ENCODE peak calls at places on chromosomes 7 and 10, in seven cellular contexts. C is PC-3; H is kidney; W is A673; A is lower lobe of right lung; E is CD4-positive, alpha-beta memory T cell; D is cardiac muscle cell. X is an unnamed sample. For H3K4me1, the result is how much of the 10 kb centered on the place peaks cover.

GRCh38 chr7:118158766-118159165 is 25.2 kb upstream of the LSM8 start:
- DNase-seq in C (peak), H (no peak), W (no peak), A (no peak), E (no peak), D (no peak), X (no peak)

GRCh38 chr10:12727832-12728215 is 273.7 kb downstream of the CCDC3 start:
- DNase-seq in C (no peak), H (no peak), W (no peak), A (no peak), E (no peak), D (no peak), X (no peak)

GRCh38 chr10:118800920-118801319 is 46.1 kb upstream of the CACUL1 start:
- DNase-seq in C (peak), H (no peak), W (peak), A (no peak), E (no peak), D (peak), X (no peak)

GRCh38 chr10:97882142-97883091 is 32.8 kb downstream of the GOLGA7B start:
- DNase-seq in C (peak), H (peak), W (no peak), A (no peak), E (no peak), D (no peak), X (peak)

GRCh38 chr10:52312999-52313349 is 1.1 kb upstream of the DKK1 start:
- DNase-seq in C (no peak), H (no peak), W (no peak), A (no peak), E (no peak), D (no peak), X (no peak)

GRCh38 chr7:69526570-69526969 is 71.7 kb upstream of the AUTS2 start:
- DNase-seq in C (no peak), H (no peak), W (peak), A (no peak), E (no peak), D (no peak), X (no peak)

GRCh38 chr7:89623018-89623672 is 531.1 kb upstream of the STEAP1 start:
- DNase-seq in C (peak), H (no peak), W (peak), A (no peak), E (peak), D (peak), X (no peak)

GRCh38 chr7:137820677-137821420 is 25.9 kb downstream of the DGKI start:
- DNase-seq in C (no peak), H (peak), W (peak), A (no peak), E (no peak), D (peak), X (no peak)

GRCh38 chr10:88232029-88232895 is 350.9 kb downstream of the RNLS start:
- DNase-seq in C (no peak), H (peak), W (peak), A (peak), E (no peak), D (no peak), X (no peak)

GRCh38 chr7:101953248-101953819 is 135.9 kb downstream of the CUX1 start:
- DNase-seq in C (peak), H (no peak), W (no peak), A (no peak), E (no peak), D (peak), X (no peak)

GRCh38 chr10:120948889-120949382 is 97.8 kb downstream of the WDR11 start:
- DNase-seq in C (peak), H (peak), W (peak), A (peak), E (peak), D (peak), X (no peak)

GRCh38 chr10:63633677-63634487 is 112.7 kb downstream of the REEP3 start:
- DNase-seq in C (peak), H (no peak), W (peak), A (no peak), E (no peak), D (peak), X (no peak)

GRCh38 chr7:147196476-147196875 is 1079.9 kb downstream of the CNTNAP2 start:
- DNase-seq in C (no peak), H (no peak), W (no peak), A (no peak), E (no peak), D (no peak), X (no peak)

GRCh38 chr10:110947061-110947595 is 27.7 kb downstream of the SHOC2 start:
- DNase-seq in C (peak), H (peak), W (no peak), A (no peak), E (no peak), D (no peak), X (no peak)

GRCh38 chr7:158393926-158394625 is 193.5 kb downstream of the PTPRN2 start:
- DNase-seq in C (no peak), H (no peak), W (no peak), A (peak), E (no peak), D (no peak), X (no peak)

GRCh38 chr10:43344051-43344450 is 27.4 kb upstream of the FXYD4 start:
- DNase-seq in C (peak), H (no peak), W (no peak), A (no peak), E (no peak), D (no peak), X (no peak)

GRCh38 chr7:2014391-2015241 is 218.1 kb downstream of the MAD1L1 start:
- DNase-seq in C (no peak), H (peak), W (no peak), A (peak), E (no peak), D (no peak), X (peak)

GRCh38 chr10:7486533-7486932 is 75.7 kb upstream of the SFMBT2 start:
- DNase-seq in C (no peak), H (no peak), W (no peak), A (no peak), E (no peak), D (no peak), X (no peak)

GRCh38 chr7:108108131-108108530 is 22.0 kb downstream of the LAMB4 start:
- DNase-seq in C (no peak), H (no peak), W (no peak), A (no peak), E (no peak), D (no peak), X (no peak)

GRCh38 chr10:21791276-21791675 is 212.3 kb downstream of the DNAJC1 start:
- DNase-seq in C (no peak), H (no peak), W (no peak), A (no peak), E (no peak), D (no peak), X (no peak)

GRCh38 chr7:158174947-158175346 is 412.7 kb downstream of the PTPRN2 start:
- DNase-seq in C (no peak), H (peak), W (no peak), A (no peak), E (no peak), D (no peak), X (no peak)

GRCh38 chr10:43138757-43139241 is 554 bp downstream of the CSGALNACT2 start:
- DNase-seq in C (peak), H (no peak), W (peak), A (no peak), E (peak), D (peak), X (no peak)

GRCh38 chr7:16234493-16235151 is 186.7 kb downstream of the CRPPA start:
- DNase-seq in C (no peak), H (no peak), W (no peak), A (no peak), E (no peak), D (peak), X (no peak)

GRCh38 chr7:114759347-114760062 is 162.4 kb upstream of the MDFIC start:
- DNase-seq in C (peak), H (no peak), W (no peak), A (no peak), E (no peak), D (no peak), X (no peak)

DNA sequence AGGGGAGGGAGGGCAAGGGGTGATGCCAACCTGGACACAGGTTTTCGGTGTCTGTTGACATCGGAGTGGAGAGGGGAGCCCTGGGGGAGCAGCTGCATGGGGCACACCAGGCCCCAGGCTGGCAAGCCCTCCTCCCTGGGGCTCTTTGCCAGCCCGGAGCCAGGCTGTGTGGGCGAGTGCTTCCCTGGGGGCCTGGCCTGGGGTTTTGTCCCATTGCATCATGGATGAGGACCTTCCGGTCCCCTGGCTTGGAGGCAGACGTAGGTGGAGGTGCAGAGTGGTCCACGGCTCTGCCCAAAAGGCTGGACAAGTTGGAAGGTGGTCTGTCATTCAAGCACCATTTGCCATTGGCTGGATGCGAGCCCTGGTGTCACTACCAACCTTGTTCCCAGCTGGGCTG is 34.8 kb downstream of the ZMIZ1 start:
- DNase-seq in C (no peak), H (no peak), W (no peak), A (no peak), E (no peak), D (no peak), X (no peak)
- H3K4me1 ChIP-seq in C (under half), H (half or more), W (under half), A (half or more), E (half or more), D (half or more), X (under half)

DNA sequence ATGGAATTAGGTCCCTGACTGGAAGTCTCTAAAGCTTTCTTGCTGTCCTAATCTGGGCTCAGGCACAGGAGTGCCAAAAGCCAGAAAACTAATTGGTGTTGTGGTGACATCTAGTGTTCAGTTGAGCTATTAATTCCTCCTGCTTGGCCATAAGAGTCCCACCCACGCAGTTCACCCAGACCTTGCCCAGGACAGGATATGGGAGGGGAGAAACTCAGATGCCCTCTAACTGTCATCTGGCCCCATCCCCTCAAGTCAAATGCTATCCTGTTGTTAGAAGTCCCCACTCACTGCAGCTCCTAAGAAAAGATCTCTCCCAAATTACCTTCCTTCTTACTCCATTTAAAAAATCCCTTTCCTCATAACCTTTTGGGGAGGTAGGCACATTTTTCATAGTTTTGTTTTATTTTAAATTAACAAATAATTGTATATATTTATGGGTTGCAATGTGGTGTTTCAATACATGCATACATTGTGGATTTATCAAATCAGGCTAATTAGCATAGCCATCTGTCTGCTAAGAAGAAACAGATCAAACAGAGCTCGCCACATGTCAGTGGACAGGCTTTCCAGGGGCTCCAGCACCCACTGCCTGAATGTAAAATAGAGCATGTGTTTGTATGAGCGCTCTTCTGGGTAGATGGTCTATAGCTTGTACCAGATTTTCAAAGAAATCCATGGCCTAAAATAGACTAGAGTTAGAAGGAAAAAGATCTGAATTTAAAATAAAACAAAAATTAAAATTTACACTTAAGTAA is 84.0 kb downstream of the GSAP start:
- DNase-seq in C (peak), H (peak), W (peak), A (peak), E (peak), D (peak), X (no peak)
- H3K4me3 ChIP-seq in C (no peak), H (no peak), W (no peak), A (no peak), E (no peak), D (no peak), X (no peak)

GRCh38 chr10:78944658-78945333 is 124.0 kb upstream of the ZMIZ1 start:
- DNase-seq in C (peak), H (peak), W (no peak), A (peak), E (no peak), D (peak), X (no peak)
- H3K27ac ChIP-seq in C (no peak), H (no peak), W (no peak), A (no peak), E (no peak), D (peak), X (no peak)

DNA sequence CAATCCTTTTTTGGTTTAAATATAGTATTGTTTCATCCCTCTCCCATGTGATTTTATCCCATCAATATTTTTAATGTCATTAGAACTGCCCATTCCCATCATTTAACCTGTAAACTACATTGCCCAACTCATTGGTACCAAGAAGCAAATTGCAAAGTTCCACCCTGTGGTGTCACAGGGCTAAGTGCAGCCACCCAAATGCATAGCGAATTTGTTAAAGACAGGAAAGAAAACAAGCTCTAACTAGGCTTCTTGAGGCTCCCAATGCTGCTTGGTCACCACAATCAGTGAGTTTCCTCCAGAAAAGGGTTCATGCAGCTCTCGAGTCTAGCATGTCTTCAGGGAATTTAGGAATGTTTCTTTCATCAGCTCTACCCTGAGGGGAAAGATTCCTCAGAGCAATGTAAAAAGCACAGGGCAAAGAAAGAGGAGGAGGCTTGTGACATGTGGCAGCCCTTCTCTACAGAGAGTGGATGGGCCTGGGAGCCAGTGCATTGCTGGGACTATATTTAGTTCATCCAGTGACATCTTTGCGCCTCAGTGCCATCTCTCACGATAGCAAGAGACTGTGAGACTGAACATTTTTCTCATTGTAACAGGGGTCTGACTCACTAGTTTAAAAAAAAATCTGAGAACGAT is 58.1 kb downstream of the CAV1 start:
- DNase-seq in C (no peak), H (no peak), W (peak), A (no peak), E (no peak), D (no peak), X (no peak)
- H3K4me1 ChIP-seq in C (under half), H (under half), W (under half), A (under half), E (under half), D (under half), X (under half)

GRCh38 chr7:129169705-129170319 is 18.6 kb upstream of the SMO start:
- DNase-seq in C (no peak), H (no peak), W (no peak), A (no peak), E (no peak), D (no peak), X (no peak)
- H3K4me3 ChIP-seq in C (no peak), H (peak), W (peak), A (peak), E (no peak), D (no peak), X (peak)

GRCh38 chr7:26306770-26307169 is 15.1 kb downstream of the SNX10 start:
- DNase-seq in C (no peak), H (no peak), W (no peak), A (no peak), E (no peak), D (no peak), X (no peak)
- H3K27ac ChIP-seq in C (peak), H (no peak), W (no peak), A (peak), E (no peak), D (no peak), X (no peak)

X was measured in RWPE2.